ENCODE peak calls at places on chromosomes 12 and 14, in six cellular contexts. One of them, this sample, is unnamed.

GRCh38 chr14:75822522-75823288 is 159.1 kb downstream of the TGFB3 start:
- DNase-seq in stomach: no peak
- DNase-seq in AG10803: peak; percentile 81
- DNase-seq in astrocyte of the spinal cord: peak; percentile 93
- DNase-seq in cardiac muscle cell: no peak
- DNase-seq in esophagus squamous epithelium: no peak
- DNase-seq in this sample: peak; percentile 48

GRCh38 chr14:54366726-54367707 is 29.8 kb upstream of the CDKN3 start:
- DNase-seq in AG10803: peak; percentile 69
- DNase-seq in stomach: peak; percentile 42
- DNase-seq in astrocyte of the spinal cord: peak; percentile 73
- DNase-seq in esophagus squamous epithelium: no peak
- DNase-seq in cardiac muscle cell: peak; percentile 75
- DNase-seq in this sample: no peak

GRCh38 chr12:15443611-15444010 is 121.3 kb downstream of the PTPRO start:
- DNase-seq in esophagus squamous epithelium: no peak
- DNase-seq in AG10803: no peak
- DNase-seq in stomach: no peak
- DNase-seq in astrocyte of the spinal cord: no peak
- DNase-seq in cardiac muscle cell: no peak
- DNase-seq in this sample: no peak

GRCh38 chr14:24428628-24429394 is 657 bp downstream of the CBLN3 start:
- DNase-seq in stomach: peak; percentile 23
- DNase-seq in esophagus squamous epithelium: no peak
- DNase-seq in AG10803: no peak
- DNase-seq in cardiac muscle cell: no peak
- DNase-seq in astrocyte of the spinal cord: no peak
- DNase-seq in this sample: no peak

GRCh38 chr12:96326628-96327227 is 73.5 kb downstream of the CDK17 start:
- DNase-seq in cardiac muscle cell: no peak
- DNase-seq in AG10803: no peak
- DNase-seq in stomach: no peak
- DNase-seq in astrocyte of the spinal cord: no peak
- DNase-seq in esophagus squamous epithelium: no peak
- DNase-seq in this sample: no peak

GRCh38 chr12:71214511-71215285 is 56.9 kb upstream of the TSPAN8 start:
- DNase-seq in AG10803: no peak
- DNase-seq in stomach: no peak
- DNase-seq in esophagus squamous epithelium: no peak
- DNase-seq in astrocyte of the spinal cord: no peak
- DNase-seq in cardiac muscle cell: peak; percentile 14
- DNase-seq in this sample: no peak

GRCh38 chr14:39474416-39474911 is 42.2 kb upstream of the FBXO33 start:
- DNase-seq in astrocyte of the spinal cord: peak; percentile 1
- DNase-seq in AG10803: no peak
- DNase-seq in cardiac muscle cell: no peak
- DNase-seq in stomach: no peak
- DNase-seq in esophagus squamous epithelium: no peak
- DNase-seq in this sample: no peak

GRCh38 chr12:95804296-95804695 is 13.7 kb upstream of the NTN4 start:
- DNase-seq in cardiac muscle cell: no peak
- DNase-seq in AG10803: no peak
- DNase-seq in esophagus squamous epithelium: no peak
- DNase-seq in stomach: no peak
- DNase-seq in astrocyte of the spinal cord: no peak
- DNase-seq in this sample: no peak

GRCh38 chr12:47080725-47081502 is 1.2 kb upstream of the AMIGO2 start:
- DNase-seq in cardiac muscle cell: peak; percentile 10
- DNase-seq in esophagus squamous epithelium: no peak
- DNase-seq in AG10803: peak; percentile 70
- DNase-seq in astrocyte of the spinal cord: peak; percentile 77
- DNase-seq in stomach: peak; percentile 50
- DNase-seq in this sample: no peak

GRCh38 chr12:50579757-50580267 is 75.0 kb downstream of the DIP2B start:
- DNase-seq in esophagus squamous epithelium: no peak
- DNase-seq in astrocyte of the spinal cord: peak; percentile 27
- DNase-seq in AG10803: no peak
- DNase-seq in stomach: no peak
- DNase-seq in cardiac muscle cell: no peak
- DNase-seq in this sample: no peak

GRCh38 chr12:52234226-52234810 is 1.3 kb downstream of the KRT7 start:
- DNase-seq in esophagus squamous epithelium: no peak
- DNase-seq in cardiac muscle cell: no peak
- DNase-seq in astrocyte of the spinal cord: no peak
- DNase-seq in AG10803: no peak
- DNase-seq in stomach: no peak
- DNase-seq in this sample: no peak

GRCh38 chr12:92144631-92145480 is 790 bp downstream of the BTG1 start:
- DNase-seq in cardiac muscle cell: peak; percentile 52
- DNase-seq in astrocyte of the spinal cord: peak; percentile 59
- DNase-seq in AG10803: peak; percentile 55
- DNase-seq in esophagus squamous epithelium: no peak
- DNase-seq in stomach: peak; percentile 74
- DNase-seq in this sample: no peak

GRCh38 chr14:60197629-60198318 is 32.6 kb upstream of the DHRS7 start:
- DNase-seq in AG10803: no peak
- DNase-seq in stomach: no peak
- DNase-seq in astrocyte of the spinal cord: no peak
- DNase-seq in cardiac muscle cell: no peak
- DNase-seq in esophagus squamous epithelium: no peak
- DNase-seq in this sample: no peak

GRCh38 chr14:75301666-75302325 is 23.2 kb downstream of the FOS start:
- DNase-seq in cardiac muscle cell: no peak
- DNase-seq in stomach: no peak
- DNase-seq in esophagus squamous epithelium: no peak
- DNase-seq in AG10803: peak; percentile 23
- DNase-seq in astrocyte of the spinal cord: no peak
- DNase-seq in this sample: no peak

GRCh38 chr14:68729556-68729955 is 63.3 kb downstream of the ZFP36L1 start:
- DNase-seq in cardiac muscle cell: no peak
- DNase-seq in AG10803: no peak
- DNase-seq in stomach: no peak
- DNase-seq in esophagus squamous epithelium: no peak
- DNase-seq in astrocyte of the spinal cord: no peak
- DNase-seq in this sample: no peak

GRCh38 chr12:3045494-3045893 is 31.7 kb upstream of the TSPAN9 start:
- DNase-seq in astrocyte of the spinal cord: no peak
- DNase-seq in cardiac muscle cell: no peak
- DNase-seq in esophagus squamous epithelium: no peak
- DNase-seq in AG10803: no peak
- DNase-seq in stomach: no peak
- DNase-seq in this sample: no peak

GRCh38 chr14:77859934-77860570 is 60.1 kb downstream of the ADCK1 start:
- DNase-seq in astrocyte of the spinal cord: no peak
- DNase-seq in stomach: peak; percentile 40
- DNase-seq in AG10803: no peak
- DNase-seq in esophagus squamous epithelium: no peak
- DNase-seq in cardiac muscle cell: peak; percentile 23
- DNase-seq in this sample: no peak

GRCh38 chr12:14849664-14850063 is 6.3 kb upstream of the ART4 start:
- DNase-seq in stomach: no peak
- DNase-seq in astrocyte of the spinal cord: peak; percentile 70
- DNase-seq in cardiac muscle cell: no peak
- DNase-seq in esophagus squamous epithelium: no peak
- DNase-seq in AG10803: peak; percentile 16
- DNase-seq in this sample: no peak

GRCh38 chr14:103905861-103906456 is 22.3 kb upstream of the TDRD9 start:
- DNase-seq in stomach: no peak
- DNase-seq in AG10803: no peak
- DNase-seq in astrocyte of the spinal cord: no peak
- DNase-seq in cardiac muscle cell: no peak
- DNase-seq in esophagus squamous epithelium: no peak
- DNase-seq in this sample: no peak

GRCh38 chr12:23750923-23751322 is 198.5 kb downstream of the SOX5 start:
- DNase-seq in cardiac muscle cell: no peak
- DNase-seq in stomach: no peak
- DNase-seq in AG10803: no peak
- DNase-seq in esophagus squamous epithelium: no peak
- DNase-seq in astrocyte of the spinal cord: no peak
- DNase-seq in this sample: no peak

GRCh38 chr12:97312570-97313135 is 150.0 kb upstream of the RMST start:
- DNase-seq in stomach: no peak
- DNase-seq in astrocyte of the spinal cord: no peak
- DNase-seq in AG10803: no peak
- DNase-seq in cardiac muscle cell: no peak
- DNase-seq in esophagus squamous epithelium: no peak
- DNase-seq in this sample: no peak

GRCh38 chr12:19198272-19198671 is 68.7 kb downstream of the PLEKHA5 start:
- DNase-seq in esophagus squamous epithelium: no peak
- DNase-seq in AG10803: peak; percentile 44
- DNase-seq in cardiac muscle cell: no peak
- DNase-seq in astrocyte of the spinal cord: peak; percentile 71
- DNase-seq in stomach: no peak
- DNase-seq in this sample: no peak

GRCh38 chr12:62647586-62647985 is 181.0 kb downstream of the MON2 start:
- DNase-seq in astrocyte of the spinal cord: no peak
- DNase-seq in cardiac muscle cell: no peak
- DNase-seq in esophagus squamous epithelium: no peak
- DNase-seq in stomach: no peak
- DNase-seq in AG10803: peak; percentile 46
- DNase-seq in this sample: no peak

GRCh38 chr14:93040443-93040842 is 75.3 kb downstream of the ITPK1 start:
- DNase-seq in esophagus squamous epithelium: no peak
- DNase-seq in astrocyte of the spinal cord: no peak
- DNase-seq in stomach: peak; percentile 59
- DNase-seq in cardiac muscle cell: no peak
- DNase-seq in AG10803: no peak
- DNase-seq in this sample: no peak

GRCh38 chr14:106564058-106564643 is 1037.8 kb downstream of the TMEM121 start:
- DNase-seq in astrocyte of the spinal cord: no peak
- DNase-seq in esophagus squamous epithelium: no peak
- DNase-seq in stomach: no peak
- DNase-seq in AG10803: no peak
- DNase-seq in cardiac muscle cell: no peak
- DNase-seq in this sample: no peak

GRCh38 chr12:41034686-41035085 is 153.4 kb upstream of the PDZRN4 start:
- DNase-seq in astrocyte of the spinal cord: peak; percentile 33
- DNase-seq in cardiac muscle cell: no peak
- DNase-seq in stomach: no peak
- DNase-seq in esophagus squamous epithelium: no peak
- DNase-seq in AG10803: no peak
- DNase-seq in this sample: no peak

GRCh38 chr12:56190695-56191155 is 1.4 kb upstream of the SMARCC2 start:
- DNase-seq in AG10803: peak; percentile 50
- DNase-seq in stomach: no peak
- DNase-seq in cardiac muscle cell: no peak
- DNase-seq in astrocyte of the spinal cord: no peak
- DNase-seq in esophagus squamous epithelium: no peak
- DNase-seq in this sample: no peak

GRCh38 chr14:93269341-93270068 is 62.4 kb downstream of the UBR7 start:
- DNase-seq in cardiac muscle cell: no peak
- DNase-seq in AG10803: peak; percentile 57
- DNase-seq in astrocyte of the spinal cord: peak; percentile 59
- DNase-seq in esophagus squamous epithelium: no peak
- DNase-seq in stomach: no peak
- DNase-seq in this sample: no peak

DNA sequence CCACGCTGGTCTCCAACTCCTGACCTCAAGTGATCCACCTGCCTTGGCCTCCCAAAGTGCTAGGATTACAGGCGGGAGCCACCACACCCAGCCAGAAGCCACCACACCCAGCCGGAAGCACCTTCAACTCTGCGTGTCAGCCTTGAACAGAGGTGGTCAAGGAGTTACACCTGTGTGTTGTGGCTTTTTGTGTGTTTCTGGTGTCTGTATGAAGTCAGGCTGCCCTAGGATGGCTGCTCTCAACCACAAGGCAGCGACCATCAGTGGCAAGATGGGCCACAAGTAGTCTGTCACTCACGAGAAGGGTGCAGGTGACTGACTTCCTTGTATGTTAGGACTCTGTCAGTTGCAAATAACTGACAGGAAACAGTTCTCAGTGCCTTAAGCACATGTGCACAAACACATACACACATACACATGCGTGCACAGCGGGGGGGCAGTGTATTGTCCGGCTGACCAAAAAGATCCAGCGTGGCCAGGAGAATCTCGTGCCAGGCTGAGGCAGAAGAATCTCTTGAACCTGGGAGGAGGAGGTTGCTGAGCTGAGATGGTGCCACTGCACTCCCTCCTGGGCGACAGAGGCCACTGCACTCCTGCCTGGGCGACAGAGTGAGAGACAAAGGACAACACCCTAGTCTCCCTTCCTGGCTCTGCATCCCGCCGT is 13.5 kb downstream of the P2RX4 start:
- DNase-seq in cardiac muscle cell: no peak
- DNase-seq in astrocyte of the spinal cord: no peak
- DNase-seq in stomach: peak; percentile 52
- DNase-seq in esophagus squamous epithelium: no peak
- DNase-seq in AG10803: no peak
- DNase-seq in this sample: no peak
- TF ChIP-seq CTCF in cardiac muscle cell: no peak
- TF ChIP-seq CTCF in astrocyte of the spinal cord: peak; percentile 29
- TF ChIP-seq CTCF in stomach: peak; percentile 46
- TF ChIP-seq CTCF in esophagus squamous epithelium: no peak
- TF ChIP-seq CTCF in AG10803: peak; percentile 12
- TF ChIP-seq CTCF in this sample: peak; percentile 25

GRCh38 chr14:73997944-73998451 is 21.1 kb downstream of the ENTPD5 start:
- DNase-seq in stomach: no peak
- DNase-seq in cardiac muscle cell: no peak
- DNase-seq in esophagus squamous epithelium: no peak
- DNase-seq in AG10803: no peak
- DNase-seq in astrocyte of the spinal cord: no peak
- DNase-seq in this sample: no peak
- H3K4me3 ChIP-seq in stomach: no peak overlapping the region
- H3K4me3 ChIP-seq in cardiac muscle cell: no peak overlapping the region
- H3K4me3 ChIP-seq in esophagus squamous epithelium: no peak overlapping the region
- H3K4me3 ChIP-seq in AG10803: no peak overlapping the region
- H3K4me3 ChIP-seq in astrocyte of the spinal cord: no peak overlapping the region
- H3K4me3 ChIP-seq in this sample: no peak overlapping the region

GRCh38 chr14:52040598-52040997 is 28.3 kb downstream of the NID2 start:
- DNase-seq in stomach: no peak
- DNase-seq in cardiac muscle cell: no peak
- DNase-seq in astrocyte of the spinal cord: no peak
- DNase-seq in esophagus squamous epithelium: no peak
- DNase-seq in AG10803: no peak
- DNase-seq in this sample: no peak

GRCh38 chr14:52044791-52045522 is 23.9 kb downstream of the NID2 start:
- DNase-seq in cardiac muscle cell: no peak
- DNase-seq in stomach: no peak
- DNase-seq in esophagus squamous epithelium: no peak
- DNase-seq in AG10803: peak; percentile 77
- DNase-seq in astrocyte of the spinal cord: peak; percentile 86
- DNase-seq in this sample: no peak

GRCh38 chr14:52039124-52039815 is 29.6 kb downstream of the NID2 start:
- DNase-seq in cardiac muscle cell: no peak
- DNase-seq in AG10803: no peak
- DNase-seq in astrocyte of the spinal cord: no peak
- DNase-seq in esophagus squamous epithelium: no peak
- DNase-seq in stomach: no peak
- DNase-seq in this sample: no peak

GRCh38 chr14:52043690-52044089 is 25.2 kb downstream of the NID2 start:
- DNase-seq in esophagus squamous epithelium: no peak
- DNase-seq in cardiac muscle cell: peak; percentile 55
- DNase-seq in astrocyte of the spinal cord: no peak
- DNase-seq in stomach: peak; percentile 36
- DNase-seq in AG10803: no peak
- DNase-seq in this sample: no peak

GRCh38 chr14:52042371-52043037 is 26.4 kb downstream of the NID2 start:
- DNase-seq in astrocyte of the spinal cord: no peak
- DNase-seq in cardiac muscle cell: no peak
- DNase-seq in AG10803: no peak
- DNase-seq in esophagus squamous epithelium: no peak
- DNase-seq in stomach: no peak
- DNase-seq in this sample: no peak
- TF ChIP-seq CTCF in astrocyte of the spinal cord: no peak
- TF ChIP-seq CTCF in cardiac muscle cell: no peak
- TF ChIP-seq CTCF in AG10803: no peak
- TF ChIP-seq CTCF in esophagus squamous epithelium: no peak
- TF ChIP-seq CTCF in stomach: no peak
- TF ChIP-seq CTCF in this sample: no peak

GRCh38 chr12:7292300-7292699 is 11.6 kb upstream of the ACSM4 start:
- DNase-seq in AG10803: no peak
- DNase-seq in esophagus squamous epithelium: no peak
- DNase-seq in astrocyte of the spinal cord: no peak
- DNase-seq in cardiac muscle cell: no peak
- DNase-seq in stomach: no peak
- DNase-seq in this sample: no peak
- H3K4me3 ChIP-seq in AG10803: no peak overlapping the region
- H3K4me3 ChIP-seq in esophagus squamous epithelium: no peak overlapping the region
- H3K4me3 ChIP-seq in astrocyte of the spinal cord: no peak overlapping the region
- H3K4me3 ChIP-seq in cardiac muscle cell: no peak overlapping the region
- H3K4me3 ChIP-seq in stomach: no peak overlapping the region
- H3K4me3 ChIP-seq in this sample: no peak overlapping the region